ENCODE peak calls at places on chromosomes 16 and 17, in seven cellular contexts. V is Panc1, W is gastrocnemius medialis, G is substantia nigra, R is cardiac muscle cell, K is neural progenitor cell, T is SJSA1. U is an unnamed sample.

GRCh38 chr16:54204756-54205155 is 81.8 kb downstream of the IRX3 start:
- DNase-seq in G (peak), T (no peak), R (no peak), W (no peak), K (no peak), V (no peak), U (no peak)

GRCh38 chr17:79074650-79075432 is at the start of gene ENGASE:
- DNase-seq in G (peak), R (peak), T (peak), V (no peak), W (peak), K (peak), U (peak)

GRCh38 chr16:89556750-89557149 is 3.7 kb upstream of the RPL13 start:
- DNase-seq in R (no peak), V (no peak), G (no peak), W (no peak), T (no peak), K (no peak), U (no peak)

GRCh38 chr17:14356043-14356637 is 55.3 kb downstream of the HS3ST3B1 start:
- DNase-seq in K (no peak), V (no peak), W (no peak), T (peak), G (no peak), R (no peak), U (no peak)

GRCh38 chr16:27401768-27402568 is at the start of gene IL21R:
- DNase-seq in R (peak), V (no peak), G (peak), W (no peak), K (peak), T (peak), U (no peak)

GRCh38 chr17:44971776-44972483 is 3.8 kb upstream of the C1QL1 start:
- DNase-seq in V (no peak), W (no peak), R (no peak), K (no peak), G (no peak), T (no peak), U (peak)

GRCh38 chr17:60311936-60312335 is 80.0 kb downstream of the USP32 start:
- DNase-seq in T (no peak), R (peak), W (no peak), V (no peak), G (no peak), K (no peak), U (no peak)

GRCh38 chr16:87864331-87864989 is 4.8 kb downstream of the SLC7A5 start:
- DNase-seq in W (no peak), G (no peak), V (no peak), R (no peak), K (no peak), T (peak), U (no peak)

GRCh38 chr16:85041184-85041928 is 13.8 kb downstream of the KIAA0513 start:
- DNase-seq in K (no peak), W (no peak), T (no peak), G (no peak), R (no peak), V (no peak), U (no peak)

GRCh38 chr16:19555938-19556778 is 655 bp downstream of the VPS35L start:
- DNase-seq in V (peak), W (no peak), R (peak), G (no peak), T (peak), K (peak), U (no peak)

GRCh38 chr16:49473131-49473530 is 99.5 kb downstream of the C16orf78 start:
- DNase-seq in G (no peak), V (no peak), R (no peak), W (no peak), T (no peak), K (no peak), U (no peak)

GRCh38 chr17:81121841-81122733 is 43.2 kb upstream of the PVALEF start:
- DNase-seq in K (no peak), W (no peak), V (no peak), R (no peak), G (no peak), T (no peak), U (no peak)

GRCh38 chr16:10558746-10559641 is 21.4 kb downstream of the EMP2 start:
- DNase-seq in K (no peak), R (peak), T (peak), W (peak), V (no peak), G (peak), U (no peak)

GRCh38 chr17:60630352-60630751 is 30.4 kb downstream of the PPM1D start:
- DNase-seq in W (peak), K (no peak), T (no peak), R (peak), V (no peak), G (no peak), U (no peak)

GRCh38 chr17:2174471-2175293 is 119.8 kb downstream of the HIC1 start:
- DNase-seq in W (peak), G (no peak), V (no peak), T (peak), K (no peak), R (peak), U (no peak)

GRCh38 chr16:71406724-71407123 is 35.1 kb downstream of the TLE7 start:
- DNase-seq in W (no peak), R (no peak), T (no peak), K (no peak), G (no peak), V (no peak), U (no peak)

GRCh38 chr17:81928497-81929252 is 1.1 kb upstream of the MAFG start:
- DNase-seq in R (no peak), T (no peak), K (no peak), V (no peak), G (no peak), W (no peak), U (no peak)

GRCh38 chr16:56226187-56226586 is 34.9 kb downstream of the GNAO1 start:
- DNase-seq in V (no peak), W (peak), G (no peak), T (no peak), R (no peak), K (no peak), U (no peak)

GRCh38 chr17:81365148-81365600 is 30.1 kb upstream of the BAHCC1 start:
- DNase-seq in V (no peak), R (peak), G (no peak), K (peak), W (no peak), T (no peak), U (peak)

GRCh38 chr16:10343124-10343760 is 42.6 kb upstream of the ATF7IP2 start:
- DNase-seq in W (no peak), K (no peak), V (no peak), R (no peak), G (no peak), T (no peak), U (no peak)

GRCh38 chr17:78007655-78008054 is 49.2 kb downstream of the TNRC6C start:
- DNase-seq in K (no peak), T (no peak), V (no peak), G (no peak), W (no peak), R (no peak), U (no peak)

GRCh38 chr17:65564793-65565192 is 3.3 kb upstream of the AXIN2 start:
- DNase-seq in K (peak), V (no peak), G (no peak), R (peak), T (no peak), W (no peak), U (no peak)

GRCh38 chr17:50479522-50480141 is 972 bp downstream of the RSAD1 start:
- DNase-seq in K (peak), G (no peak), V (no peak), W (peak), R (peak), T (no peak), U (no peak)

GRCh38 chr16:27430512-27430911 is 28.5 kb downstream of the IL21R start:
- DNase-seq in V (no peak), T (no peak), G (no peak), R (no peak), W (no peak), K (no peak), U (no peak)

GRCh38 chr16:19294156-19294649 is 8.7 kb downstream of the CLEC19A start:
- DNase-seq in K (no peak), W (peak), V (no peak), T (no peak), R (peak), G (peak), U (no peak)

DNA sequence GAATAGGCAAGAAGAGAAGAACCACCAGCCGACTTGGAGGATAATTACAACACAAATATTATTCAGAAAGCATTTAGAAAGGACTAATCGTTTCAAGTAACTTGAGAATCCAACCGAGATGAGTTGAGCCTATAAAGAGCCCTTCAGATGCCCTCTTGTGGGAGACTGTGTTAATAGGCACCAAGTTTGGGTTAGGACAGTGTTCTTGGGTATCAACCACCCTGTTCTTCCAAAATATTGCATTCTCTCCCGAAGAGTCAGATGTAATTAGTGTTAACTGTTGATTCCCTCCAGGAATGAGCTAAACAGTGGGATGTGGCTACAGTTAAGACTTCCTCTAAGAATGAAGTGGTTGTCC is 87.8 kb upstream of the NOL11 start:
- DNase-seq in T (peak), G (no peak), R (peak), V (no peak), W (no peak), K (peak), U (no peak)
- H3K27ac ChIP-seq in T (no peak), G (no peak), R (no peak), V (no peak), W (no peak), K (no peak), U (no peak)

GRCh38 chr17:49315551-49315951 is 46.5 kb downstream of the ZNF652 start:
- DNase-seq in V (peak), G (peak), W (peak), K (peak), T (peak), R (peak), U (peak)
- H3K27ac ChIP-seq in V (peak), G (peak), W (peak), K (no peak), T (no peak), R (no peak), U (no peak)

DNA sequence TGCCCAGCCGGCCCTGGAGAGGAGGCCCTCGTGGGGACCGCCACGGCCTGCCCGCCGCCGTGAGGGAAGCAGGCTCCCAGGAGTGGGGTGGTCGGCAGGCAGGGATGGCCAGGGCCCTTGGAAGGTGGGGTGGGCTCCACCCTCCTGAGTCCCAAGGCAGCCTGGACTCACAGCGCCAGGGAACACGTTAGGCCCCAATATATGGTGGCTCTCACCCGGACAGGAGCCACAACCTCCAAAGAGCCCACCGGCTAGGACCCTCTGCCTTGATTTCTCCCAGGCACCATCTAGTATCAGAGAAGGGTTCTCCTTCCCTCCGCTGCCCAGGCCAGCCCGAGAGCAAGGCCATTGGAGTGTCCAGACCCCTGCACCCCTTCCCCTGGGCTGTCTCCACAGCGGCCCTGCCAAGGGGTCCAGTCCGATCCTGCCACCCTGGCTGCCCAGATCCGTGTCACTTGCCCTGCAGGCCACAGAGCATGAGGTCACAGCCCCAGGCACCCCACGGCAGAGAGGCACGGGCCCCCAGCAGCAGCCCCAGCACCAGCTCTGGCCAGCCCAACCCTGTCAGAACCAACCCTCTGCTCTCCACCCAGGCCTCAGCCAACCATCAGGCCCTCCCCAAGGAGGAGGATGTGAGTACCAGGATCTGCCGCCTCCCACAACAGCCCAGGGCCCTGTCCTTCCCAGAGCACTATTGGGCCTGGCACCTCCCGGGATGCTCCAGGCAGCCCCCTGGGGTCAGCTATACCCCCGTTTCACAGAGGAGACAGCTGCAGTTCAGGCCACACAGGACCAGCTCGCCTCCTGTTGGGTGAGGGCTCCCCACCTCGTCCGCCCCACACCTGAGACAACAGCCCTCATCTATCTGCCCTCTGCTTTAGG is 1.1 kb upstream of the AXIN1 start:
- DNase-seq in V (no peak), T (no peak), W (no peak), G (no peak), K (no peak), R (no peak), U (no peak)
- H3K27ac ChIP-seq in V (peak), T (no peak), W (peak), G (peak), K (no peak), R (no peak), U (peak)

GRCh38 chr16:69534720-69535119 is 31.0 kb upstream of the NFAT5 start:
- DNase-seq in V (no peak), T (no peak), K (no peak), G (no peak), R (no peak), W (no peak), U (no peak)
- H3K27ac ChIP-seq in V (peak), T (peak), K (no peak), G (no peak), R (no peak), W (no peak), U (peak)

GRCh38 chr17:28902819-28903545 is at the start of gene DHRS13:
- DNase-seq in W (peak), K (peak), R (peak), G (peak), T (peak), V (peak), U (peak)

GRCh38 chr17:28901866-28902818 is 737 bp downstream of the DHRS13 start:
- DNase-seq in R (peak), G (no peak), T (peak), W (no peak), K (no peak), V (no peak), U (no peak)

GRCh38 chr17:28906276-28907051 is 3.6 kb upstream of the DHRS13 start:
- DNase-seq in W (no peak), T (no peak), R (no peak), G (no peak), K (no peak), V (no peak), U (no peak)

GRCh38 chr17:28907052-28907438 is 4.2 kb upstream of the DHRS13 start:
- DNase-seq in W (no peak), G (no peak), K (no peak), V (no peak), R (no peak), T (no peak), U (no peak)

DNA sequence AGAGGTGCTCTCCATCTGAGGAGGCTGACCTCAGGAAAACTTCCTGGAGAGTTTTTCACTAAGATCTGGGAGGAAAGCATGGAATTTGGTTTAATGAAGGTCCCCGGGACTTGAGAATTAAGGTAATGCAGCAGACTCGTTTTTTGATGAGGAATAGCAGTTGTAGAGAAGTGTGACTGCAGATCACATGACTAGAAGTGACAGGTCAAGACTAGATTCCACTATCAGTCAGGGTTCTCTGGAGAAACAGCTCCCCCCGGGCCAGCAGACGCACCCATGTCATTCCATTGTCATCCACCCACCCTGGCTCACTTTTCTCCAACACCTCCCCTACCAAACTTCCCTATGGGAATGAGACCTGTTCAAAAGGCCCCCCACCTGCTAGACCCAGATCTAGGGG is 1.9 kb upstream of the DHRS13 start:
- DNase-seq in W (no peak), K (no peak), V (no peak), G (no peak), T (no peak), R (no peak), U (no peak)
- H3K27ac ChIP-seq in W (no peak), K (no peak), V (no peak), G (no peak), T (no peak), R (peak), U (no peak)

GRCh38 chr17:57636274-57636673 is 108.8 kb downstream of the CCDC182 start:
- DNase-seq in T (no peak), K (no peak), G (no peak), R (no peak), V (no peak), W (no peak), U (no peak)

GRCh38 chr17:57633236-57633635 is 111.9 kb downstream of the CCDC182 start:
- DNase-seq in T (no peak), G (no peak), R (no peak), K (no peak), V (no peak), W (no peak), U (no peak)

GRCh38 chr17:57632294-57632693 is 112.8 kb downstream of the CCDC182 start:
- DNase-seq in K (no peak), V (no peak), G (no peak), T (no peak), W (no peak), R (no peak), U (no peak)

GRCh38 chr17:57636985-57637667 is 108.0 kb downstream of the CCDC182 start:
- DNase-seq in R (no peak), V (no peak), G (no peak), K (no peak), T (no peak), W (no peak), U (no peak)

GRCh38 chr17:57634713-57635465 is 110.2 kb downstream of the CCDC182 start:
- DNase-seq in W (no peak), V (no peak), R (no peak), T (no peak), K (no peak), G (no peak), U (no peak)
- H3K27ac ChIP-seq in W (no peak), V (no peak), R (no peak), T (no peak), K (no peak), G (no peak), U (no peak)

GRCh38 chr17:74604748-74605147 is 12.7 kb upstream of the CD300LD start:
- DNase-seq in W (no peak), G (no peak), K (no peak), T (no peak), V (no peak), R (no peak), U (no peak)
- H3K27ac ChIP-seq in W (no peak), G (no peak), K (no peak), T (no peak), V (no peak), R (no peak), U (no peak)